ENCODE peak calls at places on chromosomes 11 and 22, in five cellular contexts. U is tibial artery, N is T-helper 17 cell, O is neuronal stem cell, G is mucosa of descending colon. P is an unnamed sample.

GRCh38 chr22:38448945-38449745 is 5.9 kb downstream of the KCNJ4 start:
- DNase-seq in O (no peak), U (no peak), N (no peak), G (no peak), P (no peak)

GRCh38 chr11:12408156-12408770 is 30.9 kb downstream of the PARVA start:
- DNase-seq in N (no peak), G (no peak), U (no peak), O (no peak), P (no peak)

GRCh38 chr11:75275581-75275980 is 35.0 kb downstream of the TPBGL start:
- DNase-seq in G (peak; percentile 87), U (peak; percentile 70), O (no peak), N (peak; percentile 47), P (peak; percentile 51)

GRCh38 chr11:96097844-96098421 is 174.0 kb upstream of the MTMR2 start:
- DNase-seq in U (no peak), N (no peak), O (no peak), G (no peak), P (no peak)

GRCh38 chr11:41235670-41236069 is 223.8 kb downstream of the LRRC4C start:
- DNase-seq in G (no peak), O (no peak), N (no peak), U (no peak), P (no peak)

GRCh38 chr22:38756631-38757463 is 1.0 kb upstream of the SUN2 start:
- DNase-seq in G (no peak), N (no peak), O (no peak), U (no peak), P (no peak)

GRCh38 chr11:2315395-2316168 is 13.8 kb downstream of the TSPAN32 start:
- DNase-seq in U (no peak), G (peak; percentile 44), O (no peak), N (no peak), P (no peak)

GRCh38 chr22:31337178-31337577 is 9.0 kb downstream of the PATZ1 start:
- DNase-seq in O (no peak), U (no peak), N (no peak), G (no peak), P (no peak)

GRCh38 chr11:128776088-128776433 is 82.2 kb downstream of the FLI1 start:
- DNase-seq in G (no peak), N (peak; percentile 50), O (no peak), U (no peak), P (peak; percentile 71)

GRCh38 chr22:36659762-36660509 is 43.6 kb downstream of the CACNG2 start:
- DNase-seq in O (no peak), G (peak; percentile 82), U (peak; percentile 96), N (no peak), P (peak; percentile 6)

GRCh38 chr22:37186228-37186996 is 1.6 kb downstream of the C1QTNF6 start:
- DNase-seq in O (no peak), N (no peak), G (peak; percentile 60), U (no peak), P (peak; percentile 58)

GRCh38 chr11:65637794-65638317 is at the start of gene SIPA1:
- DNase-seq in U (peak; percentile 51), N (peak; percentile 77), O (peak; percentile 90), G (peak; percentile 86), P (peak; percentile 70)

GRCh38 chr11:99865951-99866350 is 821.1 kb upstream of the ARHGAP42 start:
- DNase-seq in U (no peak), G (no peak), O (no peak), N (no peak), P (no peak)

GRCh38 chr11:127601578-127601977 is 601.0 kb upstream of the KIRREL3 start:
- DNase-seq in N (no peak), U (no peak), O (no peak), G (no peak), P (no peak)

GRCh38 chr11:78310500-78310909 is 107.1 kb downstream of the GAB2 start:
- DNase-seq in G (peak; percentile 64), O (no peak), U (peak; percentile 69), N (no peak), P (no peak)

GRCh38 chr22:45631839-45632238 is 39.8 kb upstream of the ATXN10 start:
- DNase-seq in O (no peak), N (no peak), U (no peak), G (no peak), P (no peak)

GRCh38 chr22:39567135-39567946 is 3.2 kb upstream of the CACNA1I start:
- DNase-seq in N (no peak), O (no peak), G (no peak), U (no peak), P (peak; percentile 41)

GRCh38 chr11:8477151-8477550 is 116.9 kb downstream of the STK33 start:
- DNase-seq in U (no peak), G (no peak), O (no peak), N (no peak), P (no peak)

GRCh38 chr11:67053896-67054850 is 2.5 kb upstream of the RHOD start:
- DNase-seq in O (peak; percentile 55), U (peak; percentile 40), N (no peak), G (no peak), P (peak; percentile 38)

GRCh38 chr11:128627666-128628342 is 40.4 kb upstream of the ETS1 start:
- DNase-seq in U (no peak), O (no peak), G (no peak), N (no peak), P (no peak)

GRCh38 chr11:16669799-16670415 is 68.5 kb upstream of the C11orf58 start:
- DNase-seq in U (no peak), N (no peak), O (no peak), G (no peak), P (no peak)

GRCh38 chr22:36136988-36137387 is 23.6 kb downstream of the APOL3 start:
- DNase-seq in U (no peak), N (no peak), O (no peak), G (no peak), P (no peak)

GRCh38 chr22:21450320-21450831 is 16.8 kb upstream of the TMEM191C start:
- DNase-seq in O (no peak), N (peak; percentile 2), G (peak; percentile 36), U (no peak), P (no peak)

GRCh38 chr11:119236490-119236889 is 30.4 kb downstream of the CBL start:
- DNase-seq in G (no peak), U (no peak), O (no peak), N (no peak), P (no peak)

GRCh38 chr11:8811571-8811970 is 99.4 kb upstream of the AKIP1 start:
- DNase-seq in O (no peak), N (no peak), U (no peak), G (no peak), P (no peak)

GRCh38 chr11:6258571-6258998 is 1.1 kb upstream of the CCKBR start:
- DNase-seq in U (no peak), N (no peak), G (no peak), O (peak; percentile 29), P (no peak)

GRCh38 chr11:125433454-125434121 is 62.5 kb downstream of the FEZ1 start:
- DNase-seq in O (peak; percentile 48), U (no peak), G (no peak), N (no peak), P (no peak)

GRCh38 chr11:133968300-133968699 is 11.5 kb upstream of the IGSF9B start:
- DNase-seq in O (peak; percentile 57), G (no peak), N (no peak), U (no peak), P (no peak)

GRCh38 chr22:47396105-47396504 is 633.7 kb downstream of the TBC1D22A start:
- DNase-seq in O (no peak), N (no peak), G (no peak), U (peak; percentile 10), P (no peak)
- H3K9me3 ChIP-seq in O (peaks cover 85% of the 10 kb centered on the region), N (no peaks in the 10 kb centered on the region), G (no peaks in the 10 kb centered on the region), U (no peaks in the 10 kb centered on the region), P (no peaks in the 10 kb centered on the region)

DNA sequence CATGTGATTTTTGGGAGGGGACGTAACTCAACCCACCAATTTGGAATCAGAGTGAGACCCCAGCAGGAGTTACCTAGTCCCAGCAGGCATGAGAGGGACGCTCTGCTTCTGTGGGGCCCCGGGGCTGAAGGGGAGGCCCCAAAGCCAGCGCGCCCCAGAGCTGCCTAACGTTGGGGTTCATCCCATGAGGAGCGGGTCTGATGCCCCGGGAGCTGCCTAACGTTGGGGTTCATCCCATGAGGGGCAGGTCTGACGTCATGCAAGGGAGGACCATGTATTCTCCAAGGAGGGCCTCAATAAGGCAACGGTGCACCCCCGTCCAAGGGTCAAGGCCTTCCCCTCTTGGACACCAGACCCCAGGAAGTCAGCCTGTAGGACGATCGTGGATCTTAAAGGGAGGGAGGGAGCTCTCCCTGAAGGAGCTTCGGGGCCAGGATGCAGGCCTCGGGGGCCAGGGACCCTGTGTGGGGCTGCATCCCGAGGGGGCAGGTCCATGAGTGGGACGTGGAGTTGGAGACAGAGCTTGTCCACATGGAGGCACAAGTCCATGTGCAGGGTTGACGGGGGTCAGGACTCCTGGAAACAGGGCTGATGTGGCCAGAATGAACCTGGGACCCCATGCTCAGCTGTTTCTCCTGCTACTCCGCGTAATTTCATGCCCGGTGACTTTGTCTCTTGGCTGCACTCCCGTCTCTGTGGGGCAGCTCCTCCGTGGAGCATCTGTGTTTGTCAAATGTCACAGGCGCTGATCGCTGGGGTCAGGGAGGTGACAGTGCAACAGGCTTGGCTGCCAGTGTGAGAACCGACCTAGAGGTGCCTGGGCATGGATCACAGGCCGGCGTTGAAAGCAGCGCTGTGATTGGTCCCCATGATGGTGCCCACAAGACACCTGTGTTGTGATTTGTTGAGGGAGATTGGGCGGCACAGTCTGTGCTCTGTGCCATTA is 1029.1 kb downstream of the BRD1 start:
- DNase-seq in N (no peak), O (no peak), G (no peak), U (no peak), P (no peak)
- H3K9me3 ChIP-seq in N (no peaks in the 10 kb centered on the region), O (peaks cover 4% of the 10 kb centered on the region), G (no peaks in the 10 kb centered on the region), U (no peaks in the 10 kb centered on the region), P (no peaks in the 10 kb centered on the region)

DNA sequence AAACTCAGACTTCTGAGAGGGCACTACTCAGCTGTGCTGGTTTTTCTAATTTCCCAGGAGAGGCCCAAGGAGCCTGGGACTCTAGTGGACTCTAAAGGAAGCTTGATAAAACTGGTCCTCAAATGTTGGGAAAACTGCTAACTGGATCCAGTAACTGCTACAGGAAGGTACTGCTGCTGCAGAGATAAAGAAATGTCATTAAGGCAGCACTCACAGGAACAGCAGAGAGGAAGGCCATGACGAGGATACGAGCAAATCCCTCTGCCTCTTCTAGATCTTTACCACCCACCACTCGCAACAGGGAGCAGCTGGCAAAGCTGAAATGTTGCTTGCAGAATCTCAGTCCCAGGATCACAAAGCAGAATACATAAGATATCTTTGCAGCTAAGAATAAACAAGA is 23.5 kb downstream of the TTC28 start:
- DNase-seq in N (no peak), U (no peak), O (no peak), G (no peak), P (no peak)
- H3K9me3 ChIP-seq in N (no peaks in the 10 kb centered on the region), U (no peaks in the 10 kb centered on the region), O (no peaks in the 10 kb centered on the region), G (no peaks in the 10 kb centered on the region), P (no peaks in the 10 kb centered on the region)

GRCh38 chr11:73366265-73366610 is 10.0 kb upstream of the RELT start:
- DNase-seq in U (no peak), N (no peak), O (no peak), G (no peak), P (peak; percentile 62)

GRCh38 chr11:73363147-73363546 is 13.1 kb upstream of the RELT start:
- DNase-seq in N (no peak), O (no peak), G (no peak), U (no peak), P (no peak)

GRCh38 chr11:73365352-73366264 is 10.6 kb upstream of the RELT start:
- DNase-seq in O (no peak), N (no peak), U (no peak), G (no peak), P (no peak)

GRCh38 chr11:73367482-73368024 is 8.6 kb upstream of the RELT start:
- DNase-seq in G (no peak), N (no peak), U (no peak), O (no peak), P (no peak)

GRCh38 chr11:73366953-73367352 is 9.2 kb upstream of the RELT start:
- DNase-seq in N (no peak), G (no peak), U (no peak), O (no peak), P (no peak)
- H3K9me3 ChIP-seq in N (no peaks in the 10 kb centered on the region), G (no peaks in the 10 kb centered on the region), U (no peaks in the 10 kb centered on the region), O (peaks cover 2% of the 10 kb centered on the region), P (no peaks in the 10 kb centered on the region)

GRCh38 chr11:13720940-13721339 is 52.5 kb downstream of the FAR1 start:
- DNase-seq in G (no peak), O (no peak), N (no peak), U (no peak), P (no peak)
- H3K9me3 ChIP-seq in G (no peaks in the 10 kb centered on the region), O (no peaks in the 10 kb centered on the region), N (no peaks in the 10 kb centered on the region), U (no peaks in the 10 kb centered on the region), P (no peaks in the 10 kb centered on the region)

P was measured in CD8-positive, alpha-beta T cell.